ENCODE peak calls at places on chromosome 16, in ten cellular contexts. D is suprapubic skin, S is brain microvascular endothelial cell, A is stomach, G is RWPE1, T is MM.1S, B is PC-3, K is GM13977, V is lung, Y is fibroblast of the aortic adventitia. L is an unnamed sample.
A peak's percentile ranks its signal among the peaks of the same experiment; 100 is the strongest.

GRCh38 chr16:87608400-87608985 is 6.2 kb downstream of the JPH3 start:
- DNase-seq in G (peak; percentile 73), S (peak; percentile 64), V (no peak), K (peak; percentile 75), B (peak; percentile 63), D (no peak), T (peak; percentile 6), Y (peak; percentile 68), A (peak; percentile 49), L (peak; percentile 84)

GRCh38 chr16:25051446-25052160 is 36.4 kb upstream of the ARHGAP17 start:
- DNase-seq in V (no peak), K (no peak), S (peak; percentile 69), B (peak; percentile 13), D (no peak), A (no peak), T (no peak), G (no peak), Y (peak; percentile 83), L (no peak)

GRCh38 chr16:65704866-65705265 is 583.0 kb upstream of the CDH11 start:
- DNase-seq in V (no peak), D (no peak), S (no peak), B (no peak), G (no peak), A (no peak), K (no peak), T (no peak), Y (no peak), L (no peak)

GRCh38 chr16:78381060-78381459 is 281.6 kb downstream of the WWOX start:
- DNase-seq in G (no peak), A (no peak), D (no peak), B (no peak), V (no peak), Y (no peak), K (no peak), T (no peak), S (no peak), L (no peak)

GRCh38 chr16:4918790-4919210 is 18.1 kb downstream of the PPL start:
- DNase-seq in G (peak; percentile 43), V (peak; percentile 73), Y (no peak), D (no peak), B (peak; percentile 73), T (no peak), S (no peak), A (peak; percentile 67), K (no peak), L (no peak)

GRCh38 chr16:16780588-16780987 is 401.6 kb downstream of the NPIPA7 start:
- DNase-seq in B (no peak), D (no peak), T (no peak), K (no peak), G (no peak), S (no peak), V (no peak), Y (no peak), A (no peak), L (no peak)

GRCh38 chr16:53515811-53516210 is 12.8 kb upstream of the AKTIP start:
- DNase-seq in T (no peak), D (no peak), S (no peak), A (no peak), Y (no peak), G (no peak), K (no peak), V (no peak), B (no peak), L (no peak)

GRCh38 chr16:4477966-4478365 is 1.8 kb downstream of the HMOX2 start:
- DNase-seq in D (no peak), A (no peak), K (no peak), V (no peak), G (peak; percentile 74), Y (peak; percentile 57), T (no peak), B (peak; percentile 46), S (no peak), L (no peak)

GRCh38 chr16:8887952-8888560 is 5.9 kb downstream of the LITAFD start:
- DNase-seq in B (peak; percentile 52), T (no peak), D (no peak), A (peak; percentile 48), V (no peak), Y (peak; percentile 33), S (peak; percentile 48), K (no peak), G (no peak), L (no peak)

GRCh38 chr16:8886593-8887437 is 4.7 kb downstream of the LITAFD start:
- DNase-seq in B (no peak), A (no peak), K (no peak), G (no peak), T (no peak), Y (no peak), D (no peak), V (no peak), S (no peak), L (no peak)

GRCh38 chr16:8882725-8883377 is 700 bp downstream of the LITAFD start:
- DNase-seq in A (no peak), K (no peak), T (no peak), Y (no peak), D (no peak), G (no peak), S (no peak), V (no peak), B (no peak), L (no peak)

GRCh38 chr16:8887438-8887765 is 5.3 kb downstream of the LITAFD start:
- DNase-seq in D (no peak), T (no peak), K (no peak), G (no peak), S (no peak), B (no peak), V (no peak), Y (no peak), A (no peak), L (no peak)

DNA sequence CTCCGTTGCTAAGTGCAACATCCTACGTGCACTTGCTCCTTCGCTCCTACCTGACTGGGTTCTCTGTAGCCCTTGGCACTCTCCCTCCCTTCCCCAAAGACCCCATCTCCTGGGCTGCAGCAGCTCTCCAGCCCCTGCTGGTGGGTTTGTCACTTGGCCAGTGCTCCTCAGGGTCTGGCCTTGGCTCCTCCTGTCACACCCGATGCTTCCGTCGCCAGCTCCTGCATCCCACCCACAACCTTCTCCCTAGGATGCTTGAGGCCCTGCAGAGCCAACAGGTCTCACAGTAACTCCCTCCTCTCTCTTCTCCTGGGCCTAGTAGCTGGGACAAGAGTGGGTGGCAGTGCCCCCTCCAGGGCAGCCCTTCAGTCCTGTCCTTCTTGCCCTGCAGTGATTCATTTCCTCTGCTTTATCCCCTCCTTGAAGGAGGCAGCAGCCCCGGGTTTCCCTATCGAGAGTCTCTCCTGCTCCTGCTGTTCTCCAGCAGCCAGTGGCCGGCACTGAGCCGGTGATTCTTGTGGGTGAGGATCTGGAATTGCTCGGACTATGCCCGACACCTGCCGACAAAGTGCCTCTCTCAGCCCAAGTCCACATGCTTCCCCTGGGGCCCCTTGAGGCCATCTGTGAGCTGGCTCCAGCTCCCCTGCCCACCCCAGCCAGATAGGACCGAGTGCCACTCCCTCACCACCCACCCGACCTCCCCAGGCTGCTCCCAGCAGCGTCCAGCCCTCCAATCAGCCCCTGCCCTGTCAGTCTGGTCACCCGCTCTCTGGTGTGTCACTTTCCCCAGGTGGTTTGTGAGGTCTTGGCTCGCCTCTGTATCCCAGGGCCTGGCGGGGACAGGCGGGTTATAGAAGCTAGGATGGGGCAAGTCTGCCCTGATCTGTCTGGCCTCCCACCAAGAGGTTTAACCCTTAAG is 3.8 kb downstream of the LITAFD start:
- DNase-seq in G (no peak), B (peak; percentile 55), A (no peak), T (no peak), S (no peak), K (no peak), D (no peak), V (no peak), Y (peak; percentile 24), L (no peak)
- TF ChIP-seq CTCF in G (no peak), B (peak; percentile 23), A (no peak), T (no peak), S (peak; percentile 30), K (no peak), D (no peak), V (no peak), Y (no peak), L (peak; percentile 43)

GRCh38 chr16:68737730-68738590 is 868 bp downstream of the CDH1 start:
- DNase-seq in A (peak; percentile 87), Y (no peak), V (peak; percentile 65), B (peak; percentile 52), K (no peak), G (peak; percentile 65), S (no peak), D (no peak), T (no peak), L (no peak)
- TF ChIP-seq CTCF in A (peak; percentile 30), Y (no peak), V (no peak), B (peak; percentile 28), K (no peak), G (peak; percentile 64), S (no peak), D (no peak), T (no peak), L (no peak)

GRCh38 chr16:21560462-21560861 is 38.9 kb upstream of the METTL9 start:
- DNase-seq in A (peak; percentile 14), V (no peak), S (no peak), K (no peak), Y (no peak), D (peak; percentile 9), G (no peak), T (no peak), B (no peak), L (no peak)

GRCh38 chr16:21565816-21566669 is 33.3 kb upstream of the METTL9 start:
- DNase-seq in Y (no peak), K (no peak), A (peak; percentile 23), V (no peak), T (peak; percentile 42), B (no peak), G (no peak), D (peak; percentile 54), S (no peak), L (peak; percentile 39)

GRCh38 chr16:21568502-21569189 is 30.7 kb upstream of the METTL9 start:
- DNase-seq in G (peak; percentile 42), K (no peak), T (no peak), B (peak; percentile 57), D (peak; percentile 60), S (no peak), Y (no peak), A (peak; percentile 24), V (no peak), L (peak; percentile 66)

GRCh38 chr16:21566891-21567414 is 32.4 kb upstream of the METTL9 start:
- DNase-seq in B (no peak), T (no peak), S (no peak), D (peak; percentile 69), V (no peak), G (no peak), A (peak; percentile 22), Y (no peak), K (no peak), L (peak; percentile 47)

GRCh38 chr16:21563676-21564075 is 35.7 kb upstream of the METTL9 start:
- DNase-seq in K (no peak), T (no peak), A (no peak), B (no peak), S (no peak), D (peak; percentile 56), G (no peak), V (no peak), Y (no peak), L (no peak)
- TF ChIP-seq CTCF in K (no peak), T (no peak), A (no peak), B (no peak), S (no peak), D (no peak), G (no peak), V (no peak), Y (no peak), L (no peak)

GRCh38 chr16:85548375-85548774 is 64.7 kb upstream of the GSE1 start:
- DNase-seq in Y (no peak), K (no peak), G (no peak), V (no peak), B (no peak), A (no peak), S (no peak), D (no peak), T (no peak), L (no peak)

GRCh38 chr16:85552980-85553435 is 60.1 kb upstream of the GSE1 start:
- DNase-seq in V (no peak), B (no peak), K (no peak), Y (no peak), D (no peak), G (no peak), T (no peak), S (no peak), A (no peak), L (no peak)

GRCh38 chr16:85549766-85550421 is 63.2 kb upstream of the GSE1 start:
- DNase-seq in V (no peak), K (no peak), D (no peak), T (no peak), Y (no peak), B (no peak), G (no peak), S (no peak), A (no peak), L (no peak)

GRCh38 chr16:85551319-85551978 is 61.7 kb upstream of the GSE1 start:
- DNase-seq in D (no peak), S (no peak), B (no peak), T (no peak), A (no peak), Y (no peak), G (no peak), V (no peak), K (no peak), L (no peak)

GRCh38 chr16:85550422-85551318 is 62.5 kb upstream of the GSE1 start:
- DNase-seq in Y (no peak), B (no peak), G (no peak), V (no peak), K (no peak), A (no peak), T (no peak), S (no peak), D (no peak), L (no peak)
- TF ChIP-seq CTCF in Y (peak; percentile 24), B (no peak), G (no peak), V (no peak), K (no peak), A (no peak), T (no peak), S (peak; percentile 51), D (no peak), L (no peak)